ENCODE peak calls at places on chromosomes 1 and 21, in eight cellular contexts. Q, T, V, C, I, S, Z and N are unnamed samples.

GRCh38 chr1:203508463-203508862 is 14.5 kb downstream of the OPTC start:
- DNase-seq in Q (no peak), T (no peak), V (no peak), C (peak), I (no peak), S (no peak), Z (peak), N (no peak)

GRCh38 chr1:222301653-222302052 is 246.3 kb downstream of the HHIPL2 start:
- DNase-seq in Q (no peak), T (peak), V (no peak), C (no peak), I (no peak), S (no peak), Z (no peak), N (no peak)

GRCh38 chr1:247294282-247294681 is 37.4 kb downstream of the ZNF496 start:
- DNase-seq in Q (peak), T (peak), V (no peak), C (peak), I (no peak), S (no peak), Z (peak), N (no peak)

GRCh38 chr1:50369830-50370229 is 53.4 kb downstream of the DMRTA2 start:
- DNase-seq in Q (no peak), T (no peak), V (no peak), C (no peak), I (no peak), S (no peak), Z (peak), N (no peak)

GRCh38 chr1:28509705-28510349 is 4.0 kb downstream of the RCC1 start:
- DNase-seq in Q (no peak), T (peak), V (peak), C (no peak), I (no peak), S (peak), Z (peak), N (no peak)

GRCh38 chr1:109615879-109616278 is 3.5 kb downstream of the GNAT2 start:
- DNase-seq in Q (no peak), T (no peak), V (peak), C (no peak), I (no peak), S (no peak), Z (peak), N (peak)

GRCh38 chr1:116825735-116826438 is 71.7 kb downstream of the CD2 start:
- DNase-seq in Q (no peak), T (no peak), V (no peak), C (no peak), I (no peak), S (no peak), Z (peak), N (no peak)

GRCh38 chr21:41972511-41973205 is 18.8 kb upstream of the C2CD2 start:
- DNase-seq in Q (no peak), T (no peak), V (no peak), C (no peak), I (no peak), S (no peak), Z (no peak), N (no peak)

GRCh38 chr1:170370087-170370486 is 161.9 kb upstream of the GORAB start:
- DNase-seq in Q (no peak), T (no peak), V (no peak), C (no peak), I (no peak), S (no peak), Z (no peak), N (no peak)

GRCh38 chr1:77900687-77901293 is 12.4 kb downstream of the NEXN start:
- DNase-seq in Q (peak), T (peak), V (peak), C (peak), I (no peak), S (no peak), Z (peak), N (no peak)

GRCh38 chr1:51444096-51444495 is 75.0 kb downstream of the EPS15 start:
- DNase-seq in Q (no peak), T (peak), V (no peak), C (no peak), I (no peak), S (no peak), Z (no peak), N (no peak)